ENCODE peak calls at places on chromosomes 16 and 17, in six cellular contexts. X, H, D, A, W and M are unnamed samples.

GRCh38 chr16:48029768-48030167 is 126.0 kb downstream of the ABCC12 start:
- DNase-seq in D (no peak), H (no peak), A (no peak), X (no peak), W (no peak), M (no peak)

GRCh38 chr16:12027091-12027490 is 50.6 kb downstream of the SNX29 start:
- DNase-seq in A (no peak), W (no peak), H (no peak), X (no peak), D (no peak), M (no peak)

GRCh38 chr17:66987059-66987616 is 22.6 kb downstream of the CACNG4 start:
- DNase-seq in H (no peak), D (no peak), X (no peak), A (no peak), W (no peak), M (no peak)

GRCh38 chr17:49829026-49829425 is 18.8 kb downstream of the TAC4 start:
- DNase-seq in W (no peak), H (no peak), A (no peak), D (no peak), X (no peak), M (no peak)

GRCh38 chr16:19184823-19185509 is 16.9 kb downstream of the SYT17 start:
- DNase-seq in X (no peak), A (no peak), W (no peak), H (no peak), D (no peak), M (no peak)

GRCh38 chr16:50530277-50531236 is 17.6 kb upstream of the NKD1 start:
- DNase-seq in H (no peak), W (no peak), A (no peak), D (no peak), X (no peak), M (no peak)

GRCh38 chr17:30573603-30574175 is 96.5 kb downstream of the GOSR1 start:
- DNase-seq in W (no peak), X (no peak), A (no peak), H (no peak), D (no peak), M (no peak)

GRCh38 chr17:75872434-75873351 is 5.7 kb downstream of the TRIM47 start:
- DNase-seq in H (peak; percentile 88), A (peak; percentile 58), D (peak; percentile 71), W (no peak), X (peak; percentile 66), M (peak; percentile 81)

GRCh38 chr17:55318715-55319487 is 54.1 kb downstream of the HLF start:
- DNase-seq in X (no peak), D (no peak), A (no peak), H (no peak), W (no peak), M (no peak)

GRCh38 chr16:56317998-56318912 is 107.1 kb downstream of the AMFR start:
- DNase-seq in W (peak; percentile 87), D (peak; percentile 61), A (peak; percentile 89), X (peak; percentile 66), H (peak; percentile 61), M (peak; percentile 67)

GRCh38 chr17:18315498-18316360 is 636 bp downstream of the SMCR8 start:
- DNase-seq in W (no peak), A (peak; percentile 45), H (peak; percentile 34), X (no peak), D (no peak), M (peak; percentile 59)

GRCh38 chr17:35568561-35568960 is 7.9 kb upstream of the SLFN14 start:
- DNase-seq in D (peak; percentile 21), W (peak; percentile 18), H (peak; percentile 49), X (no peak), A (peak; percentile 75), M (peak; percentile 15)

GRCh38 chr16:9850716-9851115 is 331.5 kb downstream of the GRIN2A start:
- DNase-seq in W (no peak), D (no peak), A (no peak), H (no peak), X (no peak), M (no peak)

GRCh38 chr16:49473773-49474172 is 100.2 kb downstream of the C16orf78 start:
- DNase-seq in H (no peak), D (no peak), W (no peak), X (no peak), A (no peak), M (no peak)

GRCh38 chr16:80323187-80323807 is 217.5 kb upstream of the DYNLRB2 start:
- DNase-seq in A (no peak), W (no peak), D (no peak), H (no peak), X (no peak), M (no peak)

GRCh38 chr17:83176272-83176955 is 97.0 kb downstream of the METRNL start:
- DNase-seq in W (no peak), H (no peak), A (no peak), X (no peak), D (no peak), M (no peak)

GRCh38 chr16:87017388-87018012 is 299.7 kb downstream of the C16orf95 start:
- DNase-seq in X (no peak), A (no peak), H (no peak), W (no peak), D (no peak), M (no peak)

GRCh38 chr16:2015117-2015946 is 4.3 kb upstream of the NPW start:
- DNase-seq in W (peak; percentile 79), X (no peak), H (peak; percentile 84), A (no peak), D (no peak), M (no peak)

GRCh38 chr17:48910370-48910769 is 2.2 kb downstream of the UBE2Z start:
- DNase-seq in X (no peak), D (no peak), A (no peak), H (no peak), W (no peak), M (no peak)

GRCh38 chr16:11994187-11995119 is 17.9 kb downstream of the SNX29 start:
- DNase-seq in D (no peak), W (no peak), A (no peak), H (peak; percentile 41), X (no peak), M (no peak)

GRCh38 chr17:73914536-73915274 is 270.5 kb upstream of the SDK2 start:
- DNase-seq in A (no peak), D (no peak), H (no peak), W (peak; percentile 33), X (no peak), M (no peak)

GRCh38 chr17:57580055-57580739 is 164.9 kb downstream of the CCDC182 start:
- DNase-seq in X (no peak), D (no peak), W (no peak), H (no peak), A (no peak), M (no peak)

GRCh38 chr16:69112285-69113129 is 7.1 kb downstream of the HAS3 start:
- DNase-seq in H (no peak), A (peak; percentile 79), W (peak; percentile 61), X (peak; percentile 19), D (no peak), M (no peak)